ENCODE peak calls at places on chromosomes 3 and 15, in five cellular contexts. P is GM19239, U is suprapubic skin, M is adipocyte, E is smooth muscle cell of the brain vasculature. G is an unnamed sample.

GRCh38 chr15:90812881-90813280 is 55.5 kb upstream of the FURIN start:
- DNase-seq in P (no peak), U (no peak), M (no peak), E (no peak), G (no peak)

GRCh38 chr3:186124618-186125017 is 15.7 kb upstream of the ETV5 start:
- DNase-seq in P (no peak), U (no peak), M (no peak), E (no peak), G (no peak)

GRCh38 chr3:18964640-18965039 is 183.7 kb upstream of the KCNH8 start:
- DNase-seq in P (no peak), U (no peak), M (no peak), E (no peak), G (no peak)

GRCh38 chr3:138362536-138362935 is 14.2 kb downstream of the MRAS start:
- DNase-seq in P (no peak), U (no peak), M (no peak), E (no peak), G (no peak)

GRCh38 chr3:184230603-184231528 is 1.5 kb downstream of the VWA5B2 start:
- DNase-seq in P (no peak), U (no peak), M (peak; percentile 14), E (no peak), G (no peak)

GRCh38 chr3:37653466-37653865 is 208.2 kb upstream of the CTDSPL start:
- DNase-seq in P (no peak), U (no peak), M (no peak), E (no peak), G (no peak)

GRCh38 chr3:185733980-185734724 is 90.7 kb downstream of the IGF2BP2 start:
- DNase-seq in P (peak; percentile 22), U (no peak), M (peak; percentile 79), E (peak; percentile 67), G (no peak)

GRCh38 chr3:187665010-187665409 is 5.2 kb downstream of the SST start:
- DNase-seq in P (no peak), U (no peak), M (no peak), E (no peak), G (no peak)

GRCh38 chr15:57112178-57112577 is 193.7 kb downstream of the TCF12 start:
- DNase-seq in P (no peak), U (no peak), M (peak; percentile 39), E (no peak), G (no peak)

GRCh38 chr15:82045892-82046667 is at the start of gene MEX3B:
- DNase-seq in P (peak; percentile 82), U (peak; percentile 96), M (peak; percentile 99), E (peak; percentile 89), G (peak; percentile 42)

GRCh38 chr15:94236638-94237037 is 5.3 kb downstream of the MCTP2 start:
- DNase-seq in P (no peak), U (no peak), M (no peak), E (no peak), G (no peak)

GRCh38 chr3:45682311-45682710 is 6.9 kb upstream of the SACM1L start:
- DNase-seq in P (no peak), U (no peak), M (no peak), E (no peak), G (no peak)

GRCh38 chr3:51968883-51969674 is 1.8 kb upstream of the PCBP4 start:
- DNase-seq in P (no peak), U (no peak), M (no peak), E (no peak), G (no peak)

GRCh38 chr3:113825090-113825489 is 13.5 kb upstream of the GRAMD1C start:
- DNase-seq in P (no peak), U (no peak), M (no peak), E (no peak), G (no peak)

GRCh38 chr3:194140520-194141414 is 4.8 kb downstream of the HES1 start:
- DNase-seq in P (no peak), U (peak; percentile 77), M (peak; percentile 59), E (no peak), G (no peak)

GRCh38 chr3:129117134-129117533 is 4.5 kb downstream of the RAB43 start:
- DNase-seq in P (no peak), U (no peak), M (no peak), E (no peak), G (no peak)

GRCh38 chr3:193795062-193795690 is 202.2 kb downstream of the OPA1 start:
- DNase-seq in P (no peak), U (no peak), M (no peak), E (no peak), G (no peak)

GRCh38 chr3:127072221-127072771 is 89.4 kb downstream of the PLXNA1 start:
- DNase-seq in P (no peak), U (peak; percentile 55), M (no peak), E (no peak), G (no peak)

GRCh38 chr3:53045784-53046170 is at the start of gene SFMBT1:
- DNase-seq in P (peak; percentile 88), U (peak; percentile 73), M (peak; percentile 84), E (no peak), G (peak; percentile 38)

GRCh38 chr3:27596334-27596841 is 112.2 kb upstream of the SLC4A7 start:
- DNase-seq in P (no peak), U (no peak), M (peak; percentile 37), E (no peak), G (no peak)

GRCh38 chr3:134846943-134847342 is 51.9 kb downstream of the EPHB1 start:
- DNase-seq in P (no peak), U (no peak), M (peak; percentile 32), E (no peak), G (no peak)